ENCODE peak calls at places on chromosomes 12 and 14, in six cellular contexts. X is suprapubic skin, T is A549, I is heart left ventricle, J is psoas muscle, K is fibroblast of lung. Q is an unnamed sample.
A peak's percentile ranks its signal among the peaks of the same experiment; 100 is the strongest.

GRCh38 chr14:69097974-69098373 is 54.9 kb downstream of the DCAF5 start:
- DNase-seq in X (no peak), T (no peak), I (no peak), J (no peak), K (no peak), Q (no peak)

GRCh38 chr12:32302218-32302826 is 97.0 kb upstream of the FGD4 start:
- DNase-seq in X (no peak), T (no peak), I (peak; percentile 28), J (no peak), K (no peak), Q (peak; percentile 7)

GRCh38 chr14:56138987-56139386 is 20.8 kb downstream of the PELI2 start:
- DNase-seq in X (no peak), T (no peak), I (no peak), J (no peak), K (no peak), Q (no peak)

GRCh38 chr12:103806807-103807206 is 34.2 kb downstream of the NT5DC3 start:
- DNase-seq in X (no peak), T (no peak), I (no peak), J (no peak), K (peak; percentile 63), Q (no peak)

GRCh38 chr12:94615284-94616216 is 34.8 kb downstream of the TMCC3 start:
- DNase-seq in X (no peak), T (peak; percentile 53), I (peak; percentile 36), J (peak; percentile 89), K (peak; percentile 59), Q (peak; percentile 43)

GRCh38 chr12:30006021-30006420 is 222.3 kb upstream of the TMTC1 start:
- DNase-seq in X (no peak), T (no peak), I (no peak), J (no peak), K (no peak), Q (no peak)

GRCh38 chr14:79166171-79166570 is 996.0 kb downstream of the NRXN3 start:
- DNase-seq in X (no peak), T (no peak), I (no peak), J (no peak), K (no peak), Q (no peak)

GRCh38 chr14:55103005-55103640 is 25.9 kb upstream of the LGALS3 start:
- DNase-seq in X (peak; percentile 95), T (peak; percentile 92), I (peak; percentile 82), J (peak; percentile 85), K (peak; percentile 97), Q (peak; percentile 89)

GRCh38 chr12:7090222-7090998 is 1.8 kb downstream of the C1R start:
- DNase-seq in X (peak; percentile 62), T (no peak), I (no peak), J (peak; percentile 47), K (no peak), Q (no peak)

GRCh38 chr12:124804011-124804621 is 59.5 kb downstream of the SCARB1 start:
- DNase-seq in X (no peak), T (peak; percentile 58), I (no peak), J (peak; percentile 79), K (peak; percentile 33), Q (no peak)

GRCh38 chr14:27389402-27389801 is 791.6 kb upstream of the NOVA1 start:
- DNase-seq in X (no peak), T (no peak), I (no peak), J (no peak), K (peak; percentile 76), Q (no peak)

GRCh38 chr12:122860052-122860853 is 25.0 kb downstream of the HIP1R start:
- DNase-seq in X (peak; percentile 93), T (peak; percentile 72), I (peak; percentile 91), J (peak; percentile 93), K (peak; percentile 56), Q (peak; percentile 79)

GRCh38 chr12:51954465-51955361 is 3.2 kb downstream of the ACVR1B start:
- DNase-seq in X (no peak), T (no peak), I (no peak), J (no peak), K (no peak), Q (no peak)

GRCh38 chr14:77315115-77315944 is 5.4 kb downstream of the POMT2 start:
- DNase-seq in X (no peak), T (no peak), I (no peak), J (no peak), K (no peak), Q (no peak)

GRCh38 chr14:104794641-104795467 is 694 bp downstream of the AKT1 start:
- DNase-seq in X (no peak), T (no peak), I (peak; percentile 51), J (no peak), K (peak; percentile 33), Q (peak; percentile 37)

GRCh38 chr14:105445901-105446845 is 26.5 kb downstream of the MTA1 start:
- DNase-seq in X (no peak), T (no peak), I (no peak), J (no peak), K (no peak), Q (no peak)

GRCh38 chr12:113932411-113933196 is 33.5 kb downstream of the RBM19 start:
- DNase-seq in X (no peak), T (no peak), I (peak; percentile 31), J (peak; percentile 72), K (peak; percentile 21), Q (peak; percentile 80)

GRCh38 chr14:71471604-71472003 is 460.6 kb upstream of the RGS6 start:
- DNase-seq in X (no peak), T (no peak), I (no peak), J (no peak), K (no peak), Q (no peak)
- H3K27ac ChIP-seq in X (no peak overlapping the region), T (no peak overlapping the region), I (no peak overlapping the region), J (no peak overlapping the region), K (no peak overlapping the region), Q (no peak overlapping the region)

GRCh38 chr12:26760657-26761293 is 72.2 kb downstream of the ITPR2 start:
- DNase-seq in X (no peak), T (no peak), I (no peak), J (no peak), K (peak; percentile 33), Q (no peak)

GRCh38 chr12:26767116-26767515 is 65.9 kb downstream of the ITPR2 start:
- DNase-seq in X (no peak), T (no peak), I (no peak), J (no peak), K (no peak), Q (no peak)

GRCh38 chr12:26762185-26762584 is 70.8 kb downstream of the ITPR2 start:
- DNase-seq in X (no peak), T (no peak), I (no peak), J (no peak), K (no peak), Q (no peak)

GRCh38 chr12:26761775-26762174 is 71.2 kb downstream of the ITPR2 start:
- DNase-seq in X (no peak), T (no peak), I (no peak), J (no peak), K (no peak), Q (no peak)
- H3K4me1 ChIP-seq in X (no peaks in the 10 kb centered on the region), T (no peaks in the 10 kb centered on the region), I (no peaks in the 10 kb centered on the region), J (peaks cover 4% of the 10 kb centered on the region), K (no peaks in the 10 kb centered on the region), Q (no peaks in the 10 kb centered on the region)

GRCh38 chr12:68240079-68240478 is 13.3 kb downstream of the IL22 start:
- DNase-seq in X (no peak), T (no peak), I (no peak), J (no peak), K (peak; percentile 89), Q (no peak)

GRCh38 chr12:68245071-68246021 is 8.1 kb downstream of the IL22 start:
- DNase-seq in X (no peak), T (no peak), I (no peak), J (no peak), K (peak; percentile 62), Q (no peak)

GRCh38 chr12:68239309-68239708 is 13.7 kb upstream of the IL26 start:
- DNase-seq in X (no peak), T (no peak), I (no peak), J (no peak), K (no peak), Q (no peak)

GRCh38 chr12:68240975-68241374 is 12.4 kb downstream of the IL22 start:
- DNase-seq in X (no peak), T (no peak), I (no peak), J (no peak), K (peak; percentile 33), Q (no peak)

DNA sequence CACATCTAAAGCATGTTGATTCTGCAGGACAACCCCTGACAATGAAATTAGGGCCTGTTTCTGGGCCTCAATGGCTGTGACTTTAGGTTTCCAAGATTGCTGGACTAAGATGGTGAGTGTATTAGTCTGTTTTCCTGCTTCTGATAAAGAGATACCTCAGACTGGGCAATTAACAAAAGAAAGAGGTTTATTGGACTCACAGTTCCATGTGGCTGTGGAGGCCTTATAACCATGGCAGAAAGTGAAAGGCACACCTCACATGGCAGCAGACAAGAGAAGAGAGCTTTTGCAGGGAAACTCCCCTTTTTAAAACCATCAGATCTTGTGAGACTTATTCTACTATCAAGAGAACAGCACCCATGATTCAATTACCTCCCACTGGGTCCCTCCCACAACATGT is 10.6 kb downstream of the IL22 start:
- DNase-seq in X (no peak), T (no peak), I (no peak), J (no peak), K (no peak), Q (no peak)
- H3K27ac ChIP-seq in X (no peak overlapping the region), T (no peak overlapping the region), I (no peak overlapping the region), J (no peak overlapping the region), K (no peak overlapping the region), Q (no peak overlapping the region)

GRCh38 chr12:71160585-71160984 is 2.8 kb upstream of the TSPAN8 start:
- DNase-seq in X (no peak), T (no peak), I (no peak), J (no peak), K (peak; percentile 17), Q (no peak)
- H3K4me1 ChIP-seq in X (peaks cover 8% of the 10 kb centered on the region), T (no peaks in the 10 kb centered on the region), I (no peaks in the 10 kb centered on the region), J (peaks cover 10% of the 10 kb centered on the region), K (no peaks in the 10 kb centered on the region), Q (peaks cover 5% of the 10 kb centered on the region)

GRCh38 chr14:100105357-100106169 is 40.3 kb downstream of the EVL start:
- DNase-seq in X (peak; percentile 59), T (no peak), I (no peak), J (no peak), K (no peak), Q (no peak)

GRCh38 chr14:100107236-100107635 is 42.0 kb downstream of the EVL start:
- DNase-seq in X (peak; percentile 43), T (no peak), I (no peak), J (no peak), K (no peak), Q (no peak)

GRCh38 chr14:100106661-100107112 is 41.5 kb downstream of the EVL start:
- DNase-seq in X (peak; percentile 36), T (no peak), I (no peak), J (no peak), K (no peak), Q (no peak)

GRCh38 chr14:100104523-100105300 is 39.5 kb downstream of the EVL start:
- DNase-seq in X (peak; percentile 51), T (no peak), I (no peak), J (no peak), K (peak; percentile 56), Q (no peak)

DNA sequence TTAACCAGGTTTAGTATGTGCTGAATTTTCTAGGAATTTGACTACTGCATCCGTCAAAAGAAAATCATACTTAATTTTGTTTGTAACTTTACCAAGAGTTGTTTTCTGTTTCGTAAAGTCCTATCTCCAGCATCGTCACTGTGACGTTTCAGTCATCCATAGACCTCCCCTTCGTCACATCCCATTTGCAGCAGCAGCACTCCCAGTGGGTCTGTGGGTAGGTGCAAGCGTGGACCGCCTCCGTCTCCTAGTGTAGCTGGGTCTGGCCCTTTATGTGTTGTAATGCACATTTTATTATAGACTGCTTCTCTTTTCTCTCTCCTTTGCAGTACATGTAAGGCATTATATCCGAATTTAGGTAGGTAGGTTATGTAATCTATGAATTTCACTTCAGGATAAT is 41.0 kb downstream of the EVL start:
- DNase-seq in X (peak; percentile 61), T (no peak), I (no peak), J (no peak), K (no peak), Q (no peak)
- H3K27ac ChIP-seq in X (no peak overlapping the region), T (no peak overlapping the region), I (no peak overlapping the region), J (no peak overlapping the region), K (no peak overlapping the region), Q (no peak overlapping the region)